ENCODE peak calls at places on chromosomes 7 and 10, in five cellular contexts. One of them, this sample, is unnamed.

GRCh38 chr7:101804087-101804631 is 13.3 kb upstream of the CUX1 start:
- DNase-seq in choroid plexus epithelial cell: no peak
- DNase-seq in dorsolateral prefrontal cortex: no peak
- DNase-seq in GM12878: no peak
- DNase-seq in fibroblast of lung: no peak
- DNase-seq in this sample: no peak

GRCh38 chr10:12780634-12781601 is 220.6 kb downstream of the CCDC3 start:
- DNase-seq in choroid plexus epithelial cell: peak
- DNase-seq in dorsolateral prefrontal cortex: no peak
- DNase-seq in GM12878: no peak
- DNase-seq in fibroblast of lung: no peak
- DNase-seq in this sample: peak

GRCh38 chr7:101673315-101673714 is 44.2 kb upstream of the MYL10 start:
- DNase-seq in choroid plexus epithelial cell: no peak
- DNase-seq in dorsolateral prefrontal cortex: no peak
- DNase-seq in GM12878: no peak
- DNase-seq in fibroblast of lung: no peak
- DNase-seq in this sample: no peak

GRCh38 chr10:77629775-77630565 is 7.6 kb downstream of the KCNMA1 start:
- DNase-seq in choroid plexus epithelial cell: peak
- DNase-seq in dorsolateral prefrontal cortex: no peak
- DNase-seq in GM12878: no peak
- DNase-seq in fibroblast of lung: peak
- DNase-seq in this sample: no peak

GRCh38 chr7:128194533-128195282 is 46.4 kb upstream of the LEP start:
- DNase-seq in choroid plexus epithelial cell: no peak
- DNase-seq in dorsolateral prefrontal cortex: no peak
- DNase-seq in GM12878: no peak
- DNase-seq in fibroblast of lung: no peak
- DNase-seq in this sample: no peak

GRCh38 chr10:93406367-93407145 is 75.6 kb downstream of the MYOF start:
- DNase-seq in choroid plexus epithelial cell: peak
- DNase-seq in dorsolateral prefrontal cortex: no peak
- DNase-seq in GM12878: no peak
- DNase-seq in fibroblast of lung: no peak
- DNase-seq in this sample: no peak

GRCh38 chr7:139583826-139584553 is 60.5 kb downstream of the CLEC2L start:
- DNase-seq in choroid plexus epithelial cell: no peak
- DNase-seq in dorsolateral prefrontal cortex: no peak
- DNase-seq in GM12878: no peak
- DNase-seq in fibroblast of lung: no peak
- DNase-seq in this sample: no peak

GRCh38 chr10:60977161-60978128 is 33.5 kb upstream of the RHOBTB1 start:
- DNase-seq in choroid plexus epithelial cell: no peak
- DNase-seq in dorsolateral prefrontal cortex: no peak
- DNase-seq in GM12878: no peak
- DNase-seq in fibroblast of lung: no peak
- DNase-seq in this sample: no peak

GRCh38 chr10:112653215-112653614 is 206.2 kb downstream of the VTI1A start:
- DNase-seq in choroid plexus epithelial cell: no peak
- DNase-seq in dorsolateral prefrontal cortex: no peak
- DNase-seq in GM12878: no peak
- DNase-seq in fibroblast of lung: no peak
- DNase-seq in this sample: no peak

GRCh38 chr10:96743988-96744585 is 23.8 kb upstream of the PIK3AP1 start:
- DNase-seq in choroid plexus epithelial cell: peak
- DNase-seq in dorsolateral prefrontal cortex: no peak
- DNase-seq in GM12878: no peak
- DNase-seq in fibroblast of lung: peak
- DNase-seq in this sample: no peak

GRCh38 chr7:111339006-111339405 is 223.3 kb downstream of the IMMP2L start:
- DNase-seq in choroid plexus epithelial cell: no peak
- DNase-seq in dorsolateral prefrontal cortex: no peak
- DNase-seq in GM12878: no peak
- DNase-seq in fibroblast of lung: no peak
- DNase-seq in this sample: no peak

GRCh38 chr10:208616-209015 is 73.4 kb downstream of the ZMYND11 start:
- DNase-seq in choroid plexus epithelial cell: no peak
- DNase-seq in dorsolateral prefrontal cortex: no peak
- DNase-seq in GM12878: no peak
- DNase-seq in fibroblast of lung: no peak
- DNase-seq in this sample: no peak

GRCh38 chr10:210297-210696 is 75.0 kb downstream of the ZMYND11 start:
- DNase-seq in choroid plexus epithelial cell: no peak
- DNase-seq in dorsolateral prefrontal cortex: no peak
- DNase-seq in GM12878: no peak
- DNase-seq in fibroblast of lung: no peak
- DNase-seq in this sample: no peak

DNA sequence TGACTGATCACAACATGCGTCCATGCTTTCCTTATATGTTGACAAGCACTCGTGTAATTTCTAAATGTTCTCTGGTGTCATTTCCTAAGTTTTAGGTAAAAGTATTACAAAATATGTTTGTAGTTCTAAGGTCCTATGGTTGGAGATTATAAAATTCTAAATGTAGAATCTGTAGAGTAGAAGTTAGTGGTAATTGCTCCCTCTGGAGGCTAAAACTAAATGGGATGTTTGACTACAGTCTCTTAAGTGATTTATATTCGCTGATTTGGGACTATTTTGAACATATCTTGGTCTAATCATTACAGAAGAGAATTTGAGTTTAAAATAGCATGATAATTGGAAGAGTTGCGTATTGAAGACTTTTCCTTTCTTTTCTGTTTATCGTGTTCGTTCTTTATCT is 74.1 kb downstream of the ZMYND11 start:
- DNase-seq in choroid plexus epithelial cell: peak
- DNase-seq in dorsolateral prefrontal cortex: no peak
- DNase-seq in GM12878: no peak
- DNase-seq in fibroblast of lung: peak
- DNase-seq in this sample: no peak
- TF ChIP-seq CTCF in choroid plexus epithelial cell: peak
- TF ChIP-seq CTCF in dorsolateral prefrontal cortex: no peak
- TF ChIP-seq CTCF in GM12878: no peak
- TF ChIP-seq CTCF in fibroblast of lung: peak
- TF ChIP-seq CTCF in this sample: peak

DNA sequence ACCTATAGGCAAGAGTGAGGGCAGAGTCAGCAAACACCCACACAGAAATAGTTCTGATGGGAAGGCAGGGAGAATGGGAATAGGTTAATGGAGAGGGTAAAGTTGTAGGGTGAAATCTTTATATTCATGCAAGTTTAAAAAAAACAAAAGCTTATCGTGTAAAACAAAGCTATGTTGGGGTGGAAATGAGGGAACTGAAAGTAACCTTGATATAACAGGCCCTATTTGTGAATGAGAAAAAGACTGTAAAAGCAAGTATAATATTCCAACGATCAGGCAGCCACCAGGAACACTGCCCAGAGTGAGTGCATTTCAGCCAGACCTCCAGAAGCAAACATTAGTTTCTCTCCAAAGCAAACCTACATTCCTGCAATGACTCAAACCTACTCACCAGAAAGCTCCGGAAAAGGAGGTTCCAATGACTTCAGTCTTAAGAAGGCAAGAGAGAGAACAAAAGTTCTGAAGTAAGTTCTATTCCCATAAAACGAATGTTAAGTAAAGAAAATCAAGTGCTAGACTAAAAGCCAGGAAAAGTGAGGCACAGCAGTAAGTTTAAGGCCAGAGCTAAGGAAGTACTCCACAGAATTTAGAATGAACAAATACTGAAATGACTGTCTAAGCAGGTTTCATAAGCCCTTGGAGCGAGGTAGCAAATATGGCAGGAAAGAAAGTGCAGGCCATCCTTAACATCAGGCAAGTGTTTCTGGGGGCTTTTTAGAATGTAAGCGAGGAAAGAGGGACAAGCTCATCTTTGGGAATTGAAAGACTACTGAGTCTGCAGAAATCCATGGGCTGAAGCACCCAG is 493.2 kb downstream of the XPNPEP1 start:
- DNase-seq in choroid plexus epithelial cell: peak
- DNase-seq in dorsolateral prefrontal cortex: no peak
- DNase-seq in GM12878: no peak
- DNase-seq in fibroblast of lung: peak
- DNase-seq in this sample: no peak
- H3K4me3 ChIP-seq in choroid plexus epithelial cell: no peak
- H3K4me3 ChIP-seq in dorsolateral prefrontal cortex: no peak
- H3K4me3 ChIP-seq in GM12878: no peak
- H3K4me3 ChIP-seq in fibroblast of lung: no peak
- H3K4me3 ChIP-seq in this sample: no peak

GRCh38 chr10:72881291-72881690 is 12.2 kb upstream of the OIT3 start:
- DNase-seq in choroid plexus epithelial cell: no peak
- DNase-seq in dorsolateral prefrontal cortex: no peak
- DNase-seq in GM12878: no peak
- DNase-seq in fibroblast of lung: no peak
- DNase-seq in this sample: no peak

GRCh38 chr10:72879245-72879644 is 14.3 kb upstream of the OIT3 start:
- DNase-seq in choroid plexus epithelial cell: no peak
- DNase-seq in dorsolateral prefrontal cortex: no peak
- DNase-seq in GM12878: no peak
- DNase-seq in fibroblast of lung: no peak
- DNase-seq in this sample: no peak

DNA sequence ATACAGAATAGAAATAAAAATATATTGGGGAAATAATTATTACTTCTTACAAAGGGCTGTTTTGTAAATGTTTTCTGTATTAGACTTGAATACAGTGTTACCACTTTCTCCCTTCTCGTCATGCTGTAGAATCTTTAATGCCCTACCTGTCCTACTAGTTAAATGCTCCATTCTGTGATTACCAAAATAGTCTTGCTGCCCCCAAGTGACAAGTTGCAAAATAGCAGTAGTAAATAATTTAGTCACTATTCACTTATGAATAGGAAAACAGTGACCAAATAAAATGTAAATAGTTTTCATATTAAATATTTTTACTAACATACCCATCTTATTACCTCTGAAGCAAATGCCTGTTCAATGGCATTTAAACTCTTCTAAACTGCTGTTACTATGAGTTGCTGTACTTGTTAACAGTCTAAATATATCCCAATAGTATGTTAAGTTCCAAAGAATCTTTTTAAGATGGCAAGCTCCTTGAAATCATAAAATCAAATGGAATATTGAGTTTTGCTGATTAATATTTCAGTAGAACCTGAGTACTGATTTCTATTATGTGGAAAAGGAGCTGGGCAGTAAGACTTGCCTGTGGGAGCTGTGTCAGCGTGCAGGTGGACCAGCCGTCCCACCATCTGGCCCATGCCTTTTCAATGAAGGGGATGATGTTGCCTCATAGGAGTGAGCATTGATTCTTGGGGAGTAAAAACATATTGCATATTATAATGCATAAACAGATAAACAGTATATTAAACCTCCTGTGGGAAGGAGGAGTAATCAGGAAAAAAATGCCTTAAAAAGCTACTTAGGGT is 18.1 kb upstream of the OIT3 start:
- DNase-seq in choroid plexus epithelial cell: peak
- DNase-seq in dorsolateral prefrontal cortex: peak
- DNase-seq in GM12878: no peak
- DNase-seq in fibroblast of lung: peak
- DNase-seq in this sample: peak
- TF ChIP-seq CTCF in choroid plexus epithelial cell: peak
- TF ChIP-seq CTCF in dorsolateral prefrontal cortex: peak
- TF ChIP-seq CTCF in GM12878: peak
- TF ChIP-seq CTCF in fibroblast of lung: peak
- TF ChIP-seq CTCF in this sample: peak

GRCh38 chr10:17175551-17175950 is 25.9 kb downstream of the TRDMT1 start:
- DNase-seq in choroid plexus epithelial cell: peak
- DNase-seq in dorsolateral prefrontal cortex: no peak
- DNase-seq in GM12878: no peak
- DNase-seq in fibroblast of lung: no peak
- DNase-seq in this sample: no peak
- H3K4me3 ChIP-seq in choroid plexus epithelial cell: no peak
- H3K4me3 ChIP-seq in dorsolateral prefrontal cortex: no peak
- H3K4me3 ChIP-seq in GM12878: no peak
- H3K4me3 ChIP-seq in fibroblast of lung: peak
- H3K4me3 ChIP-seq in this sample: no peak